ENCODE peak calls at places on chromosome 1, in five cellular contexts. K is hippocampal formation; X is T-cell; T is activated naive CD4-positive, alpha-beta T cell treated with anti-CD3 and anti-CD28 coated beads, Interleukin-2, amount 10 ng/mL, durations not matched to agents 7 days and 5 days; C is fibroblast of the aortic adventitia. S is an unnamed sample.

GRCh38 chr1:227887697-227888403 is 59.9 kb downstream of the WNT9A start:
- DNase-seq in K (no peak), X (no peak), T (peak), C (no peak), S (peak)

GRCh38 chr1:81585371-81585770 is 215.4 kb upstream of the ADGRL2 start:
- DNase-seq in K (no peak), X (no peak), T (no peak), C (no peak), S (no peak)

GRCh38 chr1:20601123-20601825 is 12.4 kb downstream of the CDA start:
- DNase-seq in K (no peak), X (no peak), T (no peak), C (peak), S (no peak)

GRCh38 chr1:107680579-107680985 is 284.4 kb downstream of the VAV3 start:
- DNase-seq in K (no peak), X (no peak), T (no peak), C (no peak), S (no peak)

GRCh38 chr1:150512846-150513245 is 2.7 kb upstream of the FALEC start:
- DNase-seq in K (no peak), X (no peak), T (no peak), C (no peak), S (no peak)

GRCh38 chr1:52152976-52153375 is 11.1 kb downstream of the ZFYVE9 start:
- DNase-seq in K (no peak), X (no peak), T (no peak), C (peak), S (no peak)

GRCh38 chr1:199612976-199613774 is 414.3 kb upstream of the NR5A2 start:
- DNase-seq in K (no peak), X (no peak), T (no peak), C (peak), S (no peak)

GRCh38 chr1:55634516-55634915 is 419.4 kb upstream of the USP24 start:
- DNase-seq in K (no peak), X (no peak), T (no peak), C (no peak), S (no peak)

GRCh38 chr1:165598676-165599059 is 32.4 kb upstream of the MGST3 start:
- DNase-seq in K (no peak), X (no peak), T (no peak), C (no peak), S (no peak)

GRCh38 chr1:111605553-111605952 is 14.0 kb upstream of the RAP1A start:
- DNase-seq in K (no peak), X (no peak), T (no peak), C (peak), S (no peak)

GRCh38 chr1:64387382-64388066 is 82.4 kb upstream of the CACHD1 start:
- DNase-seq in K (no peak), X (no peak), T (no peak), C (no peak), S (no peak)

GRCh38 chr1:109193653-109194590 is 19.8 kb upstream of the SARS1 start:
- DNase-seq in K (no peak), X (peak), T (peak), C (no peak), S (peak)

GRCh38 chr1:12450831-12451559 is 167.0 kb downstream of the DHRS3 start:
- DNase-seq in K (no peak), X (no peak), T (no peak), C (no peak), S (no peak)

GRCh38 chr1:244050835-244051444 is at the start of gene ZBTB18:
- DNase-seq in K (peak), X (no peak), T (no peak), C (peak), S (no peak)

GRCh38 chr1:86955678-86956077 is 41.2 kb downstream of the HS2ST1 start:
- DNase-seq in K (no peak), X (no peak), T (no peak), C (no peak), S (no peak)

GRCh38 chr1:232969791-232970190 is 19.4 kb downstream of the NTPCR start:
- DNase-seq in K (no peak), X (no peak), T (no peak), C (no peak), S (no peak)

GRCh38 chr1:172351761-172352161 is 68.7 kb upstream of the C1orf105 start:
- DNase-seq in K (no peak), X (no peak), T (no peak), C (peak), S (no peak)